ENCODE peak calls at places on chromosomes 6 and 20, in six cellular contexts. One of them, this sample, is unnamed.

GRCh38 chr20:56978475-56978874 is 288.0 kb downstream of the BMP7 start:
- DNase-seq in cardiac muscle cell: no peak
- DNase-seq in foreskin fibroblast: no peak
- DNase-seq in brain microvascular endothelial cell: no peak
- DNase-seq in stomach: no peak
- DNase-seq in fibroblast of the aortic adventitia: no peak
- DNase-seq in this sample: no peak

GRCh38 chr6:17612048-17612447 is 11.9 kb downstream of the FAM8A1 start:
- DNase-seq in cardiac muscle cell: no peak
- DNase-seq in foreskin fibroblast: no peak
- DNase-seq in brain microvascular endothelial cell: no peak
- DNase-seq in stomach: no peak
- DNase-seq in fibroblast of the aortic adventitia: no peak
- DNase-seq in this sample: no peak

GRCh38 chr6:9388596-9388995 is 953.3 kb upstream of the SLC35B3 start:
- DNase-seq in cardiac muscle cell: no peak
- DNase-seq in foreskin fibroblast: no peak
- DNase-seq in brain microvascular endothelial cell: no peak
- DNase-seq in stomach: no peak
- DNase-seq in fibroblast of the aortic adventitia: no peak
- DNase-seq in this sample: no peak

GRCh38 chr6:35044771-35045275 is 96.3 kb downstream of the TCP11 start:
- DNase-seq in cardiac muscle cell: no peak
- DNase-seq in foreskin fibroblast: peak
- DNase-seq in brain microvascular endothelial cell: no peak
- DNase-seq in stomach: no peak
- DNase-seq in fibroblast of the aortic adventitia: no peak
- DNase-seq in this sample: peak

GRCh38 chr6:139801571-139802321 is 427.3 kb upstream of the CITED2 start:
- DNase-seq in cardiac muscle cell: peak
- DNase-seq in foreskin fibroblast: peak
- DNase-seq in brain microvascular endothelial cell: peak
- DNase-seq in stomach: no peak
- DNase-seq in fibroblast of the aortic adventitia: peak
- DNase-seq in this sample: peak

GRCh38 chr20:57482796-57483195 is 42.1 kb downstream of the CTCFL start:
- DNase-seq in cardiac muscle cell: no peak
- DNase-seq in foreskin fibroblast: no peak
- DNase-seq in brain microvascular endothelial cell: no peak
- DNase-seq in stomach: no peak
- DNase-seq in fibroblast of the aortic adventitia: no peak
- DNase-seq in this sample: no peak

GRCh38 chr6:1678966-1679690 is 69.4 kb downstream of the FOXC1 start:
- DNase-seq in cardiac muscle cell: no peak
- DNase-seq in foreskin fibroblast: peak
- DNase-seq in brain microvascular endothelial cell: no peak
- DNase-seq in stomach: no peak
- DNase-seq in fibroblast of the aortic adventitia: no peak
- DNase-seq in this sample: no peak

GRCh38 chr20:15241696-15242095 is 904.3 kb upstream of the FLRT3 start:
- DNase-seq in cardiac muscle cell: no peak
- DNase-seq in foreskin fibroblast: no peak
- DNase-seq in brain microvascular endothelial cell: no peak
- DNase-seq in stomach: no peak
- DNase-seq in fibroblast of the aortic adventitia: no peak
- DNase-seq in this sample: no peak

GRCh38 chr6:26286168-26286854 is 78.7 kb upstream of the BTN3A2 start:
- DNase-seq in cardiac muscle cell: peak
- DNase-seq in foreskin fibroblast: peak
- DNase-seq in brain microvascular endothelial cell: peak
- DNase-seq in stomach: peak
- DNase-seq in fibroblast of the aortic adventitia: peak
- DNase-seq in this sample: peak

GRCh38 chr6:70651326-70651905 is 16.3 kb upstream of the SMAP1 start:
- DNase-seq in cardiac muscle cell: no peak
- DNase-seq in foreskin fibroblast: no peak
- DNase-seq in brain microvascular endothelial cell: no peak
- DNase-seq in stomach: no peak
- DNase-seq in fibroblast of the aortic adventitia: no peak
- DNase-seq in this sample: no peak

GRCh38 chr6:79570129-79570801 is 33.0 kb upstream of the LCA5 start:
- DNase-seq in cardiac muscle cell: peak
- DNase-seq in foreskin fibroblast: peak
- DNase-seq in brain microvascular endothelial cell: peak
- DNase-seq in stomach: peak
- DNase-seq in fibroblast of the aortic adventitia: peak
- DNase-seq in this sample: peak

GRCh38 chr6:3026811-3027626 is 27.3 kb downstream of the NQO2 start:
- DNase-seq in cardiac muscle cell: no peak
- DNase-seq in foreskin fibroblast: no peak
- DNase-seq in brain microvascular endothelial cell: no peak
- DNase-seq in stomach: no peak
- DNase-seq in fibroblast of the aortic adventitia: peak
- DNase-seq in this sample: no peak

GRCh38 chr6:116531675-116532570 is 13.6 kb downstream of the TRAPPC3L start:
- DNase-seq in cardiac muscle cell: peak
- DNase-seq in foreskin fibroblast: peak
- DNase-seq in brain microvascular endothelial cell: peak
- DNase-seq in stomach: peak
- DNase-seq in fibroblast of the aortic adventitia: peak
- DNase-seq in this sample: peak

GRCh38 chr6:135167617-135168016 is 13.5 kb upstream of the MYB start:
- DNase-seq in cardiac muscle cell: no peak
- DNase-seq in foreskin fibroblast: no peak
- DNase-seq in brain microvascular endothelial cell: no peak
- DNase-seq in stomach: no peak
- DNase-seq in fibroblast of the aortic adventitia: no peak
- DNase-seq in this sample: no peak
- H3K4me3 ChIP-seq in cardiac muscle cell: no peak
- H3K4me3 ChIP-seq in foreskin fibroblast: no peak
- H3K4me3 ChIP-seq in brain microvascular endothelial cell: no peak
- H3K4me3 ChIP-seq in stomach: no peak
- H3K4me3 ChIP-seq in fibroblast of the aortic adventitia: no peak
- H3K4me3 ChIP-seq in this sample: no peak

GRCh38 chr6:144778773-144779531 is 493.8 kb downstream of the UTRN start:
- DNase-seq in cardiac muscle cell: no peak
- DNase-seq in foreskin fibroblast: no peak
- DNase-seq in brain microvascular endothelial cell: no peak
- DNase-seq in stomach: no peak
- DNase-seq in fibroblast of the aortic adventitia: no peak
- DNase-seq in this sample: no peak
- TF ChIP-seq CTCF in cardiac muscle cell: peak
- TF ChIP-seq CTCF in foreskin fibroblast: peak
- TF ChIP-seq CTCF in brain microvascular endothelial cell: peak
- TF ChIP-seq CTCF in stomach: no peak
- TF ChIP-seq CTCF in fibroblast of the aortic adventitia: no peak
- TF ChIP-seq CTCF in this sample: peak

GRCh38 chr6:37432590-37432915 is 468 bp upstream of the CMTR1 start:
- DNase-seq in cardiac muscle cell: no peak
- DNase-seq in foreskin fibroblast: no peak
- DNase-seq in brain microvascular endothelial cell: no peak
- DNase-seq in stomach: no peak
- DNase-seq in fibroblast of the aortic adventitia: no peak
- DNase-seq in this sample: no peak
- H3K4me3 ChIP-seq in cardiac muscle cell: peak
- H3K4me3 ChIP-seq in foreskin fibroblast: peak
- H3K4me3 ChIP-seq in brain microvascular endothelial cell: peak
- H3K4me3 ChIP-seq in stomach: peak
- H3K4me3 ChIP-seq in fibroblast of the aortic adventitia: peak
- H3K4me3 ChIP-seq in this sample: peak

DNA sequence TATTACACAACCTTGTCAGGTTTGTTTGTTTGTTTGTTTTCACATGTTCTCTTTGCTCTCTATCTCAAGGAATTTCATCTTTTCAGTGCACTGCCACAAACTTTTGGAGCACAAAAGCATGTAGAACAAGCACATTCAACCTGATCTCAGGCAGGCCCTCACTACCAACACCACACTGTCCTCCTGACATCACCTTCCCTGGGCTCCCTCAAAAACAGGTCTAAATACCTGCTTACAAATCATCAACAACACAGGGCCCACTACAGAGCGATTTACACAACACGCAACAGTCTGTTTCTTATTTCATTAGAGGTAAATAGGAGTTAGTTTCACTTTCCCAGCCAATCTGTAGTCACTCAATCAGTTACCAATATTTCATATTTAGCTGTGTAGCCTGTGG is 241.4 kb downstream of the EPHA7 start:
- DNase-seq in cardiac muscle cell: no peak
- DNase-seq in foreskin fibroblast: no peak
- DNase-seq in brain microvascular endothelial cell: no peak
- DNase-seq in stomach: no peak
- DNase-seq in fibroblast of the aortic adventitia: no peak
- DNase-seq in this sample: no peak
- TF ChIP-seq CTCF in cardiac muscle cell: no peak
- TF ChIP-seq CTCF in foreskin fibroblast: no peak
- TF ChIP-seq CTCF in brain microvascular endothelial cell: no peak
- TF ChIP-seq CTCF in stomach: no peak
- TF ChIP-seq CTCF in fibroblast of the aortic adventitia: no peak
- TF ChIP-seq CTCF in this sample: no peak

GRCh38 chr6:27888576-27888975 is 23.6 kb downstream of the OR2B2 start:
- DNase-seq in cardiac muscle cell: no peak
- DNase-seq in foreskin fibroblast: no peak
- DNase-seq in brain microvascular endothelial cell: no peak
- DNase-seq in stomach: no peak
- DNase-seq in fibroblast of the aortic adventitia: no peak
- DNase-seq in this sample: no peak
- H3K4me3 ChIP-seq in cardiac muscle cell: no peak
- H3K4me3 ChIP-seq in foreskin fibroblast: no peak
- H3K4me3 ChIP-seq in brain microvascular endothelial cell: no peak
- H3K4me3 ChIP-seq in stomach: no peak
- H3K4me3 ChIP-seq in fibroblast of the aortic adventitia: no peak
- H3K4me3 ChIP-seq in this sample: no peak

GRCh38 chr6:12911387-12911960 is 194.9 kb downstream of the PHACTR1 start:
- DNase-seq in cardiac muscle cell: peak
- DNase-seq in foreskin fibroblast: peak
- DNase-seq in brain microvascular endothelial cell: peak
- DNase-seq in stomach: no peak
- DNase-seq in fibroblast of the aortic adventitia: peak
- DNase-seq in this sample: peak
- TF ChIP-seq CTCF in cardiac muscle cell: peak
- TF ChIP-seq CTCF in foreskin fibroblast: peak
- TF ChIP-seq CTCF in brain microvascular endothelial cell: no peak
- TF ChIP-seq CTCF in stomach: peak
- TF ChIP-seq CTCF in fibroblast of the aortic adventitia: peak
- TF ChIP-seq CTCF in this sample: peak

GRCh38 chr20:63639093-63639860 is 12.4 kb upstream of the GMEB2 start:
- DNase-seq in cardiac muscle cell: no peak
- DNase-seq in foreskin fibroblast: no peak
- DNase-seq in brain microvascular endothelial cell: no peak
- DNase-seq in stomach: peak
- DNase-seq in fibroblast of the aortic adventitia: no peak
- DNase-seq in this sample: no peak
- H3K4me3 ChIP-seq in cardiac muscle cell: no peak
- H3K4me3 ChIP-seq in foreskin fibroblast: no peak
- H3K4me3 ChIP-seq in brain microvascular endothelial cell: no peak
- H3K4me3 ChIP-seq in stomach: no peak
- H3K4me3 ChIP-seq in fibroblast of the aortic adventitia: no peak
- H3K4me3 ChIP-seq in this sample: no peak